ENCODE peak calls at places on chromosome 4, in four cellular contexts. One of them, this sample, is unnamed.

GRCh38 chr4:136343340-136343739 is 1189.0 kb downstream of the PCDH18 start:
- DNase-seq in effector memory CD4-positive, alpha-beta T cell: no peak
- DNase-seq in fibroblast of lung: no peak
- DNase-seq in mucosa of descending colon: no peak
- DNase-seq in this sample: no peak

GRCh38 chr4:15729910-15730533 is 27.2 kb downstream of the BST1 start:
- DNase-seq in effector memory CD4-positive, alpha-beta T cell: peak; percentile 5
- DNase-seq in fibroblast of lung: peak; percentile 60
- DNase-seq in mucosa of descending colon: no peak
- DNase-seq in this sample: no peak

GRCh38 chr4:82517043-82517442 is 44.7 kb downstream of the TMEM150C start:
- DNase-seq in effector memory CD4-positive, alpha-beta T cell: no peak
- DNase-seq in fibroblast of lung: peak; percentile 24
- DNase-seq in mucosa of descending colon: no peak
- DNase-seq in this sample: no peak

GRCh38 chr4:120685756-120686278 is 236.7 kb downstream of the PRDM5 start:
- DNase-seq in effector memory CD4-positive, alpha-beta T cell: no peak
- DNase-seq in fibroblast of lung: peak; percentile 57
- DNase-seq in mucosa of descending colon: no peak
- DNase-seq in this sample: no peak

GRCh38 chr4:176499518-176499917 is 179.8 kb downstream of the SPCS3 start:
- DNase-seq in effector memory CD4-positive, alpha-beta T cell: no peak
- DNase-seq in fibroblast of lung: peak; percentile 75
- DNase-seq in mucosa of descending colon: no peak
- DNase-seq in this sample: no peak

GRCh38 chr4:24519649-24520048 is 64.7 kb downstream of the DHX15 start:
- DNase-seq in effector memory CD4-positive, alpha-beta T cell: no peak
- DNase-seq in fibroblast of lung: no peak
- DNase-seq in mucosa of descending colon: no peak
- DNase-seq in this sample: no peak

GRCh38 chr4:119299221-119300071 is 22.5 kb downstream of the FABP2 start:
- DNase-seq in effector memory CD4-positive, alpha-beta T cell: no peak
- DNase-seq in fibroblast of lung: peak; percentile 28
- DNase-seq in mucosa of descending colon: no peak
- DNase-seq in this sample: no peak

GRCh38 chr4:149120331-149121014 is 678.3 kb upstream of the NR3C2 start:
- DNase-seq in effector memory CD4-positive, alpha-beta T cell: no peak
- DNase-seq in fibroblast of lung: peak; percentile 22
- DNase-seq in mucosa of descending colon: no peak
- DNase-seq in this sample: no peak

GRCh38 chr4:17111959-17112659 is 213.7 kb upstream of the LDB2 start:
- DNase-seq in effector memory CD4-positive, alpha-beta T cell: no peak
- DNase-seq in fibroblast of lung: no peak
- DNase-seq in mucosa of descending colon: no peak
- DNase-seq in this sample: no peak

GRCh38 chr4:6941796-6942195 is 32.2 kb downstream of the TBC1D14 start:
- DNase-seq in effector memory CD4-positive, alpha-beta T cell: no peak
- DNase-seq in fibroblast of lung: no peak
- DNase-seq in mucosa of descending colon: no peak
- DNase-seq in this sample: no peak

GRCh38 chr4:6940744-6941137 is 31.1 kb downstream of the TBC1D14 start:
- DNase-seq in effector memory CD4-positive, alpha-beta T cell: no peak
- DNase-seq in fibroblast of lung: no peak
- DNase-seq in mucosa of descending colon: no peak
- DNase-seq in this sample: no peak

GRCh38 chr4:6943012-6943869 is 33.6 kb downstream of the TBC1D14 start:
- DNase-seq in effector memory CD4-positive, alpha-beta T cell: no peak
- DNase-seq in fibroblast of lung: no peak
- DNase-seq in mucosa of descending colon: peak; percentile 76
- DNase-seq in this sample: no peak

GRCh38 chr4:6943870-6944195 is 34.2 kb downstream of the TBC1D14 start:
- DNase-seq in effector memory CD4-positive, alpha-beta T cell: no peak
- DNase-seq in fibroblast of lung: no peak
- DNase-seq in mucosa of descending colon: no peak
- DNase-seq in this sample: no peak

DNA sequence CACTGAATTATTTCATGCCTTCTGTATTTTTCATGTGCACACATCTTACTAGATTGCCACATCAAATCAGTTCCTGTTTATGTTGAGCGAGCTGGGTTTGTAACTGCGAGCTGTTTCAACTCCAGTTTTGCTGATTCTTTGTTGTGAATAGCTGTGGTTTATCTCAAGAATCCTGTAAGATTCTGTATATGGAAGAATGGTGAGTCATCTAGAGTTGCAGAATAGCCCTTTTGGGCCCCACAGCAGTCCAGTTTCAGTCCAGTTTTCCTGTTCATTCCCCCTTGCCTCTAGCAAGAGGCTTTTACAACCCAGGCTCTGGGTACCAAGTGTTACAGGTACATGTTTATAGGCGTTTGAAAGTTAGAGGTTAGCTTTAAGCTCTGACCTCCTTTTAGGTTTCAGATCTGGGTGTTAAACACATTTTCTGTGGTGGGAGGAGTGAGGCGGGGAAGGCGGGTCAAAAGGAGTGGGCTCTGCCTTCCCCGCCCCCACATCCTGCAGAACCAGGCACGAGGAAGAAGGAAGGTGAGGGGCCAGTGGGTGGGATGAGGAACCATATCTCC is 32.7 kb downstream of the TBC1D14 start:
- DNase-seq in effector memory CD4-positive, alpha-beta T cell: no peak
- DNase-seq in fibroblast of lung: peak; percentile 98
- DNase-seq in mucosa of descending colon: peak; percentile 66
- DNase-seq in this sample: no peak
- H3K4me1 ChIP-seq in effector memory CD4-positive, alpha-beta T cell: peaks cover 48% of the 10 kb centered on the region
- H3K4me1 ChIP-seq in fibroblast of lung: peaks cover 12% of the 10 kb centered on the region
- H3K4me1 ChIP-seq in mucosa of descending colon: peaks cover 60% of the 10 kb centered on the region
- H3K4me1 ChIP-seq in this sample: no peaks in the 10 kb centered on the region

GRCh38 chr4:7052313-7052712 is 9.1 kb downstream of the TADA2B start:
- DNase-seq in effector memory CD4-positive, alpha-beta T cell: no peak
- DNase-seq in fibroblast of lung: no peak
- DNase-seq in mucosa of descending colon: no peak
- DNase-seq in this sample: no peak
- H3K4me1 ChIP-seq in effector memory CD4-positive, alpha-beta T cell: peaks cover 15% of the 10 kb centered on the region
- H3K4me1 ChIP-seq in fibroblast of lung: no peaks in the 10 kb centered on the region
- H3K4me1 ChIP-seq in mucosa of descending colon: no peaks in the 10 kb centered on the region
- H3K4me1 ChIP-seq in this sample: peaks cover 3% of the 10 kb centered on the region

GRCh38 chr4:147786531-147786930 is 54.6 kb downstream of the ARHGAP10 start:
- DNase-seq in effector memory CD4-positive, alpha-beta T cell: no peak
- DNase-seq in fibroblast of lung: no peak
- DNase-seq in mucosa of descending colon: no peak
- DNase-seq in this sample: no peak

GRCh38 chr4:147790412-147790811 is 58.5 kb downstream of the ARHGAP10 start:
- DNase-seq in effector memory CD4-positive, alpha-beta T cell: no peak
- DNase-seq in fibroblast of lung: no peak
- DNase-seq in mucosa of descending colon: no peak
- DNase-seq in this sample: no peak

GRCh38 chr4:147789596-147789995 is 57.7 kb downstream of the ARHGAP10 start:
- DNase-seq in effector memory CD4-positive, alpha-beta T cell: no peak
- DNase-seq in fibroblast of lung: no peak
- DNase-seq in mucosa of descending colon: no peak
- DNase-seq in this sample: no peak

GRCh38 chr4:147787204-147787603 is 55.3 kb downstream of the ARHGAP10 start:
- DNase-seq in effector memory CD4-positive, alpha-beta T cell: no peak
- DNase-seq in fibroblast of lung: no peak
- DNase-seq in mucosa of descending colon: no peak
- DNase-seq in this sample: no peak

GRCh38 chr4:147788791-147789190 is 56.9 kb downstream of the ARHGAP10 start:
- DNase-seq in effector memory CD4-positive, alpha-beta T cell: no peak
- DNase-seq in fibroblast of lung: peak; percentile 61
- DNase-seq in mucosa of descending colon: no peak
- DNase-seq in this sample: no peak
- H3K4me1 ChIP-seq in effector memory CD4-positive, alpha-beta T cell: peaks cover 1% of the 10 kb centered on the region
- H3K4me1 ChIP-seq in fibroblast of lung: peaks cover 16% of the 10 kb centered on the region
- H3K4me1 ChIP-seq in mucosa of descending colon: peaks cover 4% of the 10 kb centered on the region
- H3K4me1 ChIP-seq in this sample: peaks cover 47% of the 10 kb centered on the region

GRCh38 chr4:181272427-181272826 is 970.8 kb upstream of the TENM3 start:
- DNase-seq in effector memory CD4-positive, alpha-beta T cell: no peak
- DNase-seq in fibroblast of lung: no peak
- DNase-seq in mucosa of descending colon: no peak
- DNase-seq in this sample: no peak
- H3K4me1 ChIP-seq in effector memory CD4-positive, alpha-beta T cell: no peaks in the 10 kb centered on the region
- H3K4me1 ChIP-seq in fibroblast of lung: no peaks in the 10 kb centered on the region
- H3K4me1 ChIP-seq in mucosa of descending colon: no peaks in the 10 kb centered on the region
- H3K4me1 ChIP-seq in this sample: no peaks in the 10 kb centered on the region